ENCODE peak calls at places on chromosomes 16 and 17, in five cellular contexts. L, E, W, D and R are unnamed samples.

GRCh38 chr17:57572062-57572461 is 173.0 kb downstream of the CCDC182 start:
- DNase-seq in L (no peak), E (no peak), W (no peak), D (no peak), R (no peak)

GRCh38 chr16:31453255-31454204 is 5.8 kb upstream of the ARMC5 start:
- DNase-seq in L (no peak), E (no peak), W (no peak), D (peak), R (no peak)

GRCh38 chr17:77320501-77321256 is 179.9 kb downstream of the SEC14L1 start:
- DNase-seq in L (peak), E (no peak), W (peak), D (peak), R (peak)

GRCh38 chr17:46144246-46144645 is 49.0 kb downstream of the KANSL1 start:
- DNase-seq in L (no peak), E (no peak), W (no peak), D (no peak), R (no peak)

GRCh38 chr17:65041518-65041917 is 15.0 kb downstream of the GNA13 start:
- DNase-seq in L (no peak), E (no peak), W (no peak), D (no peak), R (no peak)

GRCh38 chr17:82956726-82957468 is 117.1 kb upstream of the ZNF750 start:
- DNase-seq in L (no peak), E (no peak), W (no peak), D (no peak), R (no peak)

GRCh38 chr16:67001726-67002125 is 13.3 kb downstream of the CES4A start:
- DNase-seq in L (no peak), E (no peak), W (no peak), D (peak), R (no peak)

GRCh38 chr17:76681222-76682137 is 29.3 kb downstream of the MXRA7 start:
- DNase-seq in L (peak), E (no peak), W (peak), D (peak), R (peak)

GRCh38 chr16:57889960-57890751 is 80.8 kb downstream of the CNGB1 start:
- DNase-seq in L (no peak), E (no peak), W (no peak), D (peak), R (no peak)

GRCh38 chr16:30063278-30063892 is 2.2 kb upstream of the ALDOA start:
- DNase-seq in L (no peak), E (no peak), W (no peak), D (no peak), R (no peak)

GRCh38 chr17:33964344-33964979 is 290.6 kb upstream of the CCL2 start:
- DNase-seq in L (peak), E (peak), W (peak), D (no peak), R (no peak)

GRCh38 chr17:48502901-48503300 is 27.9 kb downstream of the HOXB1 start:
- DNase-seq in L (no peak), E (no peak), W (no peak), D (no peak), R (no peak)

GRCh38 chr17:73822371-73822770 is 178.1 kb upstream of the SDK2 start:
- DNase-seq in L (no peak), E (no peak), W (no peak), D (no peak), R (no peak)

GRCh38 chr16:51152691-51153261 is 1.7 kb upstream of the SALL1 start:
- DNase-seq in L (no peak), E (no peak), W (no peak), D (peak), R (no peak)

GRCh38 chr17:80663783-80664206 is 119.2 kb downstream of the RPTOR start:
- DNase-seq in L (no peak), E (no peak), W (no peak), D (no peak), R (no peak)

GRCh38 chr17:74157366-74157765 is 46.1 kb upstream of the RPL38 start:
- DNase-seq in L (no peak), E (no peak), W (no peak), D (no peak), R (no peak)

GRCh38 chr17:917391-917811 is 62.2 kb downstream of the NXN start:
- DNase-seq in L (no peak), E (no peak), W (no peak), D (no peak), R (no peak)

GRCh38 chr16:19926449-19927390 is 42.1 kb upstream of the GPRC5B start:
- DNase-seq in L (no peak), E (no peak), W (no peak), D (peak), R (no peak)

GRCh38 chr17:40028595-40028994 is 13.4 kb downstream of the CSF3 start:
- DNase-seq in L (no peak), E (no peak), W (no peak), D (no peak), R (no peak)

GRCh38 chr17:59812139-59812538 is 80.6 kb downstream of the TUBD1 start:
- DNase-seq in L (no peak), E (no peak), W (peak), D (no peak), R (no peak)

GRCh38 chr17:34886831-34887230 is 74.4 kb downstream of the CCT6B start:
- DNase-seq in L (no peak), E (no peak), W (no peak), D (no peak), R (no peak)

GRCh38 chr16:55944377-55944802 is 69.2 kb upstream of the CES5A start:
- DNase-seq in L (peak), E (no peak), W (peak), D (peak), R (peak)

GRCh38 chr17:550776-551175 is 163.9 kb downstream of the VPS53 start:
- DNase-seq in L (no peak), E (no peak), W (no peak), D (peak), R (no peak)

GRCh38 chr17:31467502-31468256 is 76.2 kb downstream of the RAB11FIP4 start:
- DNase-seq in L (no peak), E (no peak), W (no peak), D (no peak), R (no peak)

GRCh38 chr17:57106107-57106835 is 21.2 kb downstream of the AKAP1 start:
- DNase-seq in L (no peak), E (no peak), W (no peak), D (no peak), R (no peak)

GRCh38 chr16:77762260-77762659 is 26.1 kb upstream of the VAT1L start:
- DNase-seq in L (no peak), E (no peak), W (no peak), D (no peak), R (no peak)

GRCh38 chr16:67645397-67646121 is 615 bp downstream of the CARMIL2 start:
- DNase-seq in L (no peak), E (no peak), W (no peak), D (no peak), R (no peak)

GRCh38 chr17:48102700-48103378 is 1.6 kb upstream of the CBX1 start:
- DNase-seq in L (no peak), E (no peak), W (no peak), D (peak), R (no peak)

GRCh38 chr17:44655983-44656700 is at the start of gene MEIOC:
- DNase-seq in L (no peak), E (no peak), W (peak), D (no peak), R (peak)

GRCh38 chr16:17228048-17228707 is 242.6 kb downstream of the XYLT1 start:
- DNase-seq in L (no peak), E (no peak), W (no peak), D (no peak), R (no peak)

GRCh38 chr17:41520821-41521521 is 2.3 kb upstream of the KRT15 start:
- DNase-seq in L (no peak), E (no peak), W (no peak), D (no peak), R (no peak)

GRCh38 chr16:54526916-54527315 is 240.3 kb upstream of the IRX3 start:
- DNase-seq in L (no peak), E (no peak), W (no peak), D (peak), R (no peak)

GRCh38 chr16:20040011-20040410 is 33.7 kb downstream of the GPR139 start:
- DNase-seq in L (no peak), E (no peak), W (no peak), D (no peak), R (no peak)

GRCh38 chr16:76976101-76976500 is 214.9 kb upstream of the MON1B start:
- DNase-seq in L (no peak), E (peak), W (peak), D (no peak), R (no peak)

GRCh38 chr16:89209522-89210044 is 7.9 kb upstream of the ZNF778 start:
- DNase-seq in L (no peak), E (no peak), W (no peak), D (no peak), R (no peak)

GRCh38 chr17:45873728-45874127 is 20.6 kb upstream of the MAPT start:
- DNase-seq in L (no peak), E (no peak), W (no peak), D (no peak), R (no peak)

GRCh38 chr17:50047488-50048126 is 8.3 kb upstream of the ITGA3 start:
- DNase-seq in L (no peak), E (no peak), W (no peak), D (peak), R (no peak)

GRCh38 chr17:40466298-40466971 is 23.2 kb downstream of the IGFBP4 start:
- DNase-seq in L (no peak), E (no peak), W (no peak), D (peak), R (no peak)

GRCh38 chr17:41404024-41404651 is 6.7 kb upstream of the KRT31 start:
- DNase-seq in L (no peak), E (no peak), W (no peak), D (peak), R (no peak)

DNA sequence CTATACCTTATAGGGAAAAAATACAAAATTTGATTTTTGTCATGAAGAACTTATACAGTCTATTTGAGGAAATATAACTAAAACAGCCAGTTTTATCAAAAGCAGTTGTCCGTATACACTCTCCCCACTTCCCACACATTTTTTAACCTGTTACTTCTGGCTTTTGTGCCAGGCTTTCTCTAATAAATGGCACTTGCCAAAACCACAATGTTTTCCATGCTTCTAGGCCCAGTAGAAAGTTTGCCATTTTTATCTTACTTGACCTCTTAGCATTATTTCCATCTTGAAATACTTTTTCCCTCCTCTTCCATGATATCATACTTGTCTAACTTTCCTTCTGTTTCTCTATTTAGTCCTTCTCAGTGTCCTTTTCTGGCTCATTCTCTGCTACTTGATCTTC is 38.8 kb downstream of the EFCAB5 start:
- DNase-seq in L (no peak), E (no peak), W (no peak), D (no peak), R (no peak)
- TF ChIP-seq CTCF in L (no peak), E (no peak), W (no peak), D (no peak), R (no peak)

DNA sequence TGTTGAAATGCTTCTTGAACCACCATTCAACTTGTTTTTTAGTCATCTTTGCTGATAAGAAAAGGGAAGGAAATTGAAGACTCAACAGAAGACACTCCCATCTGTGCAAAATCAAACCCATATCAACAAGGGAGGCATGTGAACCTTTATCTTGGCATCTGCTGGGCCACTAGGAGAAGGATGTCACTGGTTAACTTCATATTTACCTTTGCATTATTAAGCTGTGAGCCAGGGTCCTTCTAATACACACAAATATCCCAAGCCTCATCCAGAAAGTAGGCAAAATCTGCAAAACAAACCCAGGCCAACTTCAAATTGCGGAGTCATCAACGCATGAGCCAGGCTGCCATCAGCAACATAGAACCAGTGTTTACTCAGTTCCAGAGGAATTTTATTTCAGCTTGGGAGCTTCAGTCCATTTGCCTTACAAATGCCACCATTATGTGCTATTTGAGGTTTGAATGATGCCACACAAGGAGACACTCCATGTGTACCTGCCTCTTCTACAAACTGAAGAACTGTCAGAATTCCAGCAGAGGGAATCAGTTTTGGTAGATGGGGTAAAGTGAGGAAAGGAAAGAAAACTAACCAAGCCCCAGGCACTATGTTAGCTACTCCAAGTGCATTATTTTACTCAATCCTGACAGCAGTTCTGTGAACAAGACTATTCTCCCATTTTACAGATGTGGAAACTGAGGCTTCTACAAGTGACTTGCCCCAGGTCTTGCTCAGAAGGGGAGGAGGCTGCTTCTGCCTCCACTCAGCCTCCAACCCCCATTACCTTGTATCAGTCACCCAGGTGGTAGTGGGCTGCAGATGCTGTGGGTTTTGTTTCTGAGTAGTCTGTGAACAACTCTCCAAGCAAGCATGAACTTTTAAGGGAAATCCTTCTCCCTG is 315.0 kb upstream of the MAF start:
- DNase-seq in L (no peak), E (no peak), W (no peak), D (no peak), R (no peak)
- TF ChIP-seq CTCF in L (no peak), E (no peak), W (no peak), D (no peak), R (no peak)

GRCh38 chr17:5439446-5439764 is 450 bp upstream of the C1QBP start:
- DNase-seq in L (no peak), E (no peak), W (no peak), D (no peak), R (no peak)
- TF ChIP-seq CTCF in L (no peak), E (no peak), W (no peak), D (no peak), R (peak)

DNA sequence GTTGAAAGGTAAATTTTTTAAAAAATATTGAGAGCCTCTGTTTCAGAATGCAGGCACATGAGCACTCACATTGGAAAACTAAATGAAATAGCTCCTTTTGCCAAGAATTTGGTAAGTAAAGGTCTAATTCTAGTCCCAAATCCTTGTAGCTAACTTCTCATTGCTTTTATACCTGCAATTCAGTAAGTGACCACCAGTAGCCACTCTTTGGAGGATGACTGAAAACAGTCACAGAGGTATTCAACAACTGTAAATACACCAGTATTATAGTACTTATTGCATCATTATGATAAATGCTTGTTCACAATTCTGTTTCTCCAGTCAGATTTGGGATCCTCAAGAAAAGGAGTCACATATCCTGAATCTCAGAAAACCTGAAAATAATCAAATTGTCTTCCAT is 562.4 kb upstream of the CDH11 start:
- DNase-seq in L (no peak), E (no peak), W (no peak), D (no peak), R (no peak)
- TF ChIP-seq CTCF in L (no peak), E (peak), W (no peak), D (peak), R (no peak)